ENCODE peak calls at places on chromosomes 5 and 9, in six cellular contexts. One of them, this sample, is unnamed.
A peak's percentile ranks its signal among the peaks of the same experiment; 100 is the strongest.

GRCh38 chr9:133538851-133539250 is 4.3 kb downstream of the ADAMTSL2 start:
- DNase-seq in amygdala: no peak
- DNase-seq in HuH-7.5: no peak
- DNase-seq in stimulated activated CD4-positive, alpha-beta T cell treated with anti-CD3 and anti-CD28 coated beads, Interleukin-12 subunit alpha, Interleukin-12 subunit beta, amount 100 ng/mL, for 4 hours: no peak
- DNase-seq in sigmoid colon: no peak
- DNase-seq in mesenchymal stem cell: no peak
- DNase-seq in this sample: no peak

GRCh38 chr9:120289990-120290925 is 289.7 kb downstream of the CDK5RAP2 start:
- DNase-seq in stimulated activated CD4-positive, alpha-beta T cell treated with anti-CD3 and anti-CD28 coated beads, Interleukin-12 subunit alpha, Interleukin-12 subunit beta, amount 100 ng/mL, for 4 hours: no peak
- DNase-seq in amygdala: no peak
- DNase-seq in sigmoid colon: no peak
- DNase-seq in mesenchymal stem cell: no peak
- DNase-seq in HuH-7.5: no peak
- DNase-seq in this sample: no peak

GRCh38 chr5:154486427-154486866 is 8.4 kb upstream of the HAND1 start:
- DNase-seq in sigmoid colon: peak; percentile 90
- DNase-seq in HuH-7.5: no peak
- DNase-seq in amygdala: no peak
- DNase-seq in mesenchymal stem cell: no peak
- DNase-seq in stimulated activated CD4-positive, alpha-beta T cell treated with anti-CD3 and anti-CD28 coated beads, Interleukin-12 subunit alpha, Interleukin-12 subunit beta, amount 100 ng/mL, for 4 hours: no peak
- DNase-seq in this sample: no peak

GRCh38 chr5:170534177-170534576 is 30.4 kb downstream of the KCNIP1 start:
- DNase-seq in amygdala: no peak
- DNase-seq in sigmoid colon: peak; percentile 7
- DNase-seq in mesenchymal stem cell: no peak
- DNase-seq in stimulated activated CD4-positive, alpha-beta T cell treated with anti-CD3 and anti-CD28 coated beads, Interleukin-12 subunit alpha, Interleukin-12 subunit beta, amount 100 ng/mL, for 4 hours: no peak
- DNase-seq in HuH-7.5: no peak
- DNase-seq in this sample: no peak

GRCh38 chr5:123845356-123846100 is 333.6 kb downstream of the CSNK1G3 start:
- DNase-seq in HuH-7.5: no peak
- DNase-seq in mesenchymal stem cell: no peak
- DNase-seq in amygdala: no peak
- DNase-seq in sigmoid colon: no peak
- DNase-seq in stimulated activated CD4-positive, alpha-beta T cell treated with anti-CD3 and anti-CD28 coated beads, Interleukin-12 subunit alpha, Interleukin-12 subunit beta, amount 100 ng/mL, for 4 hours: no peak
- DNase-seq in this sample: no peak

GRCh38 chr5:141857226-141857625 is 21.0 kb downstream of the PCDH1 start:
- DNase-seq in HuH-7.5: no peak
- DNase-seq in stimulated activated CD4-positive, alpha-beta T cell treated with anti-CD3 and anti-CD28 coated beads, Interleukin-12 subunit alpha, Interleukin-12 subunit beta, amount 100 ng/mL, for 4 hours: no peak
- DNase-seq in amygdala: no peak
- DNase-seq in mesenchymal stem cell: no peak
- DNase-seq in sigmoid colon: no peak
- DNase-seq in this sample: no peak

GRCh38 chr9:88596376-88596775 is 61.4 kb downstream of the NXNL2 start:
- DNase-seq in sigmoid colon: no peak
- DNase-seq in stimulated activated CD4-positive, alpha-beta T cell treated with anti-CD3 and anti-CD28 coated beads, Interleukin-12 subunit alpha, Interleukin-12 subunit beta, amount 100 ng/mL, for 4 hours: no peak
- DNase-seq in HuH-7.5: no peak
- DNase-seq in amygdala: no peak
- DNase-seq in mesenchymal stem cell: no peak
- DNase-seq in this sample: no peak

GRCh38 chr9:137140151-137141012 is 1.4 kb downstream of the GRIN1 start:
- DNase-seq in stimulated activated CD4-positive, alpha-beta T cell treated with anti-CD3 and anti-CD28 coated beads, Interleukin-12 subunit alpha, Interleukin-12 subunit beta, amount 100 ng/mL, for 4 hours: no peak
- DNase-seq in sigmoid colon: no peak
- DNase-seq in HuH-7.5: no peak
- DNase-seq in mesenchymal stem cell: no peak
- DNase-seq in amygdala: no peak
- DNase-seq in this sample: no peak

GRCh38 chr9:113567361-113568080 is 104.0 kb downstream of the RGS3 start:
- DNase-seq in stimulated activated CD4-positive, alpha-beta T cell treated with anti-CD3 and anti-CD28 coated beads, Interleukin-12 subunit alpha, Interleukin-12 subunit beta, amount 100 ng/mL, for 4 hours: no peak
- DNase-seq in mesenchymal stem cell: no peak
- DNase-seq in amygdala: no peak
- DNase-seq in HuH-7.5: no peak
- DNase-seq in sigmoid colon: peak; percentile 57
- DNase-seq in this sample: no peak

GRCh38 chr9:78601957-78602565 is 305.1 kb downstream of the PSAT1 start:
- DNase-seq in mesenchymal stem cell: peak; percentile 45
- DNase-seq in amygdala: no peak
- DNase-seq in sigmoid colon: no peak
- DNase-seq in stimulated activated CD4-positive, alpha-beta T cell treated with anti-CD3 and anti-CD28 coated beads, Interleukin-12 subunit alpha, Interleukin-12 subunit beta, amount 100 ng/mL, for 4 hours: peak; percentile 1
- DNase-seq in HuH-7.5: no peak
- DNase-seq in this sample: peak; percentile 51

GRCh38 chr5:143245929-143246561 is 157.4 kb downstream of the NR3C1 start:
- DNase-seq in mesenchymal stem cell: peak; percentile 92
- DNase-seq in amygdala: no peak
- DNase-seq in stimulated activated CD4-positive, alpha-beta T cell treated with anti-CD3 and anti-CD28 coated beads, Interleukin-12 subunit alpha, Interleukin-12 subunit beta, amount 100 ng/mL, for 4 hours: no peak
- DNase-seq in sigmoid colon: no peak
- DNase-seq in HuH-7.5: no peak
- DNase-seq in this sample: no peak

GRCh38 chr9:116051528-116051927 is 102.1 kb upstream of the PAPPA start:
- DNase-seq in stimulated activated CD4-positive, alpha-beta T cell treated with anti-CD3 and anti-CD28 coated beads, Interleukin-12 subunit alpha, Interleukin-12 subunit beta, amount 100 ng/mL, for 4 hours: no peak
- DNase-seq in amygdala: no peak
- DNase-seq in mesenchymal stem cell: no peak
- DNase-seq in HuH-7.5: no peak
- DNase-seq in sigmoid colon: no peak
- DNase-seq in this sample: no peak

GRCh38 chr5:102229685-102230084 is 66.4 kb downstream of the SLCO4C1 start:
- DNase-seq in mesenchymal stem cell: no peak
- DNase-seq in sigmoid colon: no peak
- DNase-seq in stimulated activated CD4-positive, alpha-beta T cell treated with anti-CD3 and anti-CD28 coated beads, Interleukin-12 subunit alpha, Interleukin-12 subunit beta, amount 100 ng/mL, for 4 hours: no peak
- DNase-seq in amygdala: no peak
- DNase-seq in HuH-7.5: no peak
- DNase-seq in this sample: no peak

GRCh38 chr5:148730955-148731898 is 76.9 kb upstream of the HTR4 start:
- DNase-seq in mesenchymal stem cell: peak; percentile 85
- DNase-seq in stimulated activated CD4-positive, alpha-beta T cell treated with anti-CD3 and anti-CD28 coated beads, Interleukin-12 subunit alpha, Interleukin-12 subunit beta, amount 100 ng/mL, for 4 hours: peak; percentile 48
- DNase-seq in amygdala: no peak
- DNase-seq in sigmoid colon: peak; percentile 89
- DNase-seq in HuH-7.5: no peak
- DNase-seq in this sample: peak; percentile 60